ENCODE peak calls at places on chromosomes 2 and 18, in four cellular contexts. W, Y, C and G are unnamed samples.

GRCh38 chr2:221529943-221530652 is 42.0 kb downstream of the EPHA4 start:
- DNase-seq in W (peak; percentile 93), Y (no peak), C (no peak), G (no peak)

GRCh38 chr18:22174341-22175148 is 5.2 kb downstream of the GATA6 start:
- DNase-seq in W (no peak), Y (no peak), C (no peak), G (no peak)

GRCh38 chr2:173027181-173028128 is 48.2 kb upstream of the MAP3K20 start:
- DNase-seq in W (peak; percentile 93), Y (no peak), C (peak; percentile 85), G (peak; percentile 33)

GRCh38 chr2:23524261-23524706 is 139.3 kb downstream of the KLHL29 start:
- DNase-seq in W (peak; percentile 62), Y (peak; percentile 88), C (peak; percentile 54), G (no peak)

GRCh38 chr2:22878094-22878493 is 506.9 kb upstream of the KLHL29 start:
- DNase-seq in W (no peak), Y (no peak), C (no peak), G (no peak)

GRCh38 chr2:65045651-65046050 is 10.6 kb upstream of the CEP68 start:
- DNase-seq in W (peak; percentile 30), Y (no peak), C (no peak), G (no peak)

GRCh38 chr2:86482034-86482433 is 40.9 kb downstream of the KDM3A start:
- DNase-seq in W (peak; percentile 18), Y (no peak), C (no peak), G (no peak)

GRCh38 chr18:38174173-38174572 is 608.6 kb upstream of the CELF4 start:
- DNase-seq in W (no peak), Y (no peak), C (no peak), G (no peak)

GRCh38 chr2:164044637-164045036 is 308.8 kb upstream of the FIGN start:
- DNase-seq in W (no peak), Y (no peak), C (no peak), G (no peak)

GRCh38 chr2:70454936-70455544 is 98.6 kb downstream of the TGFA start:
- DNase-seq in W (no peak), Y (no peak), C (no peak), G (no peak)

GRCh38 chr2:186256540-186256939 is 229.5 kb upstream of the ZC3H15 start:
- DNase-seq in W (peak; percentile 44), Y (no peak), C (no peak), G (no peak)

GRCh38 chr2:56813490-56813889 is 629.7 kb downstream of the CCDC85A start:
- DNase-seq in W (no peak), Y (no peak), C (no peak), G (no peak)

GRCh38 chr18:27652480-27653121 is 467.5 kb upstream of the CHST9 start:
- DNase-seq in W (no peak), Y (no peak), C (no peak), G (no peak)

GRCh38 chr2:43519711-43520221 is 76.1 kb downstream of the THADA start:
- DNase-seq in W (peak; percentile 97), Y (peak; percentile 60), C (no peak), G (no peak)

GRCh38 chr18:7616661-7617060 is 49.5 kb downstream of the PTPRM start:
- DNase-seq in W (no peak), Y (peak; percentile 53), C (no peak), G (no peak)

GRCh38 chr2:10764896-10765295 is 43.5 kb downstream of the ATP6V1C2 start:
- DNase-seq in W (no peak), Y (no peak), C (no peak), G (no peak)

GRCh38 chr2:134333646-134334189 is 79.8 kb downstream of the MGAT5 start:
- DNase-seq in W (no peak), Y (no peak), C (no peak), G (no peak)

GRCh38 chr18:77088977-77089795 is 43.4 kb downstream of the MBP start:
- DNase-seq in W (no peak), Y (peak; percentile 93), C (no peak), G (no peak)

GRCh38 chr2:1868683-1869141 is 124.4 kb upstream of the PXDN start:
- DNase-seq in W (no peak), Y (no peak), C (no peak), G (no peak)

GRCh38 chr18:26574958-26575864 is 26.9 kb upstream of the KCTD1 start:
- DNase-seq in W (peak; percentile 46), Y (peak; percentile 80), C (peak; percentile 52), G (no peak)

GRCh38 chr2:43368483-43369385 is 142.3 kb upstream of the ZFP36L2 start:
- DNase-seq in W (peak; percentile 17), Y (no peak), C (no peak), G (no peak)

GRCh38 chr18:22273101-22274039 is 104.0 kb downstream of the GATA6 start:
- DNase-seq in W (no peak), Y (no peak), C (no peak), G (no peak)

GRCh38 chr2:231394201-231395141 is 1.0 kb upstream of the B3GNT7 start:
- DNase-seq in W (no peak), Y (peak; percentile 45), C (no peak), G (no peak)

GRCh38 chr2:64958556-64958955 is 30.6 kb upstream of the SLC1A4 start:
- DNase-seq in W (no peak), Y (no peak), C (no peak), G (no peak)

GRCh38 chr2:136386046-136386445 is 268.1 kb upstream of the CXCR4 start:
- DNase-seq in W (no peak), Y (no peak), C (no peak), G (no peak)

GRCh38 chr2:69175795-69176715 is 163.1 kb downstream of the ANTXR1 start:
- DNase-seq in W (peak; percentile 59), Y (no peak), C (no peak), G (no peak)

GRCh38 chr2:241218131-241219029 is 29.9 kb downstream of the ANO7 start:
- DNase-seq in W (peak; percentile 31), Y (no peak), C (peak; percentile 56), G (peak; percentile 38)

GRCh38 chr18:31105733-31106132 is 3.5 kb upstream of the DSC2 start:
- DNase-seq in W (no peak), Y (no peak), C (no peak), G (no peak)

GRCh38 chr2:59182249-59182648 is 941.1 kb upstream of the FANCL start:
- DNase-seq in W (peak; percentile 15), Y (no peak), C (no peak), G (no peak)

GRCh38 chr2:119011162-119011909 is 69.3 kb downstream of the MARCO start:
- DNase-seq in W (peak; percentile 5), Y (peak; percentile 84), C (no peak), G (no peak)

GRCh38 chr18:9065864-9066263 is 36.6 kb upstream of the NDUFV2 start:
- DNase-seq in W (no peak), Y (no peak), C (no peak), G (no peak)

GRCh38 chr2:38298539-38298938 is 78.5 kb downstream of the ATL2 start:
- DNase-seq in W (no peak), Y (no peak), C (no peak), G (no peak)

GRCh38 chr2:38290332-38290731 is 86.7 kb downstream of the ATL2 start:
- DNase-seq in W (no peak), Y (no peak), C (no peak), G (no peak)

GRCh38 chr2:38294597-38294996 is 82.5 kb downstream of the ATL2 start:
- DNase-seq in W (peak; percentile 24), Y (no peak), C (no peak), G (no peak)

GRCh38 chr2:38296381-38296780 is 80.7 kb downstream of the ATL2 start:
- DNase-seq in W (no peak), Y (no peak), C (no peak), G (no peak)

DNA sequence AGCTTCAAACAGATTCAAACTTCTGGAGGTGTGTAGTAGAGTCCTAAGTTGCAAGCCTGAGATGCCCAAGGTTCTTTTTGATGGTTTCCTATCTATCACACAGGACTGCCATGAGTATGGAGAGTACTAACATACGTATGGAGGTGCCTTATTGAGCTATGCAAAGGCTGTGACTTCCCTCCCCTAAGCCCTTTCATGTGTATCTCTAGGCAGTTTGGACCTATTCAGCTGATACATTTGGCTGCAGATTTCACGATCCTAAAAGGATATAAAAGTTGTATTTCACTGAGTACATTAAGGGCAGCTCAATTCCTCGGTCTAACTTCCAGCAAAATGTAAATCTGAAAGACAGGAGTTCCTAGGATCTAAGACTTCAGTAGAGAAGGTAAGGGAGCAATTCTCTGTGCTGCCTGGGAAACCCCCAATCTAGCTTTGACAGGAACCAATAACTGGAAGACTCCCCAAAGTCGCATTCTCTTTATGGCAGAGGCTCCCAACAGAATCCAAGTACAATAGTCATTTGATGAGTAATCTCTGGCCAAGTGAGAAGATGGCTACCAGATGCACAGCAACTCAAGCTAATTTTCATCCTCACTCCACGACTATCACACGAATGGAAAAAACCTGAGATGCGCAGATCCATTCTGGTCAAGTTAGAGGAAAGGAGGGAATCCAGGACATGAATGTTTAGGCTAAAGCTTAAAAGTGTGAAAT is 83.8 kb downstream of the ATL2 start:
- DNase-seq in W (peak; percentile 23), Y (no peak), C (no peak), G (no peak)
- H3K36me3 ChIP-seq in W (peaks cover 9% of the 10 kb centered on the region), Y (peaks cover 16% of the 10 kb centered on the region), C (no peaks in the 10 kb centered on the region), G (no peaks in the 10 kb centered on the region)

GRCh38 chr2:27844821-27845255 is 45.3 kb downstream of the RBKS start:
- DNase-seq in W (peak; percentile 11), Y (no peak), C (no peak), G (no peak)
- H3K4me3 ChIP-seq in W (no peak overlapping the region), Y (no peak overlapping the region), C (no peak overlapping the region), G (no peak overlapping the region)

DNA sequence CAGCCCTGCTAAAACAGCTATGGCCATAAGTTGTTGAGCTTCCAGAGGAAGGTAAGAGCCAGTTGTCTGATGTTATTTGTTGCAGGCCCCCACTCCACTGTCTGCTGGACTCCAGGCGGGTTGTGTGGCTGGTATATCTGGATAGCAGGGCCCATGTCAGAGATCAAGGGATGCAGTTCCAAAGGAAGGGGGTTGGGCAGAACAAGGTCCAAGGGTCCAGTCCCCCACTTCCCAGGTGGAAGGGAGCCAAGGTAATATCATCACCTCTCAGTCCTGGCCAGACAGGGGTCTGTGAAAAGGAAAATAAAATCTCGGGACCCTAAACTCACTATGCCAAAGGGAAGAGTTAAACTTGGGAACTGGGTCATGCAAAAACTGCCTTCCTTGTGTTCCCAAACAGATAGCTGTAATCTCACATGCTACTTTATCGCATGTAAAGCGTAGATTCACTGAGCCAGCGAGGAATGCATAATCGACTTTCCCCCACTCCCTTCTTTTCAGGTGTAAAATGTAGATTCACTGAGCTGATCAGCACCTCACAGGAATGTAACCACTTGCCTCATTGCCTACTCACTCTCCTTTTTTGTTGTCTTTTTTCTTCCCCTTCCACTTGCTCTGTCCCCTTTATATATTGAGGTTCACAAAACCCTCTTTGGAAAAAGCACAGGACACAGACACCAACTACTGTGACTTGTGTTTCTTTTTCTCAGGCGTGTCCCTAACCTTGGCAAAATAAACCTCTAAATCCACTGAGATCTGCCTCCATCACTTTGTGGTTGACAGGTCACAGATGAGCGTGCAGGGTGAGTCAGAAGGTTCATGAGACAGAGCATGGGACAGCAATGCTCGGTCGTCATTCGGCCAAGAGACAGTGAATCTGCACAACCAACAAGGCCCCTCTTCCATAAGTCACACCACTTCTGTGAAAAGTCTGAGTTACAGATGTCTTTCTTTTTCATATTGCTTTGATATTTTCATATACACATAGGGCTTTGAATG is 255.3 kb upstream of the SIX2 start:
- DNase-seq in W (peak; percentile 69), Y (no peak), C (no peak), G (no peak)
- H3K27ac ChIP-seq in W (no peak overlapping the region), Y (no peak overlapping the region), C (no peak overlapping the region), G (no peak overlapping the region)

DNA sequence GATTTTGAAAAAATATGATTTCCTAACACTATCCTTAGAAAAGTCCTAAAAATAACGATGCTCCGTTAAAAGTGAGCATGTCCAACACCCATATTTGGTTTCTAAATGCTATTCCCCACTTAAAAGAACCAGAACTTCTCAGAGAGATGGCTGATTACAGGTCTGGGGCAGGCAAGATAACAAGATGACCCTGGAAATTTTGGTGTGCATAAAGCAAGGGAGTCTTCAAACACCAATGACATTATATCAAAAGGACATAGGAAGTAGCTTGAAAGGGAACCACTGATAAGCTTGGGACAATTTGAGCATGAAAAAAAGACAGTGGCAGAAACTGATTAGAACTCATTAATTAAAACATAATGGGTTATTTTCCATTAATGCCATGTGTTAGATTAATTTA is 17.9 kb downstream of the STK17B start:
- DNase-seq in W (no peak), Y (no peak), C (no peak), G (no peak)
- H3K36me3 ChIP-seq in W (peaks cover 12% of the 10 kb centered on the region), Y (no peaks in the 10 kb centered on the region), C (no peaks in the 10 kb centered on the region), G (peaks cover 31% of the 10 kb centered on the region)